ENCODE peak calls at places on chromosomes 16 and 17, in seven cellular contexts. One of them, this sample, is unnamed.

GRCh38 chr16:11105038-11105903 is 150.7 kb downstream of the SOCS1 start:
- DNase-seq in heart left ventricle: no peak
- DNase-seq in AG04449: peak; percentile 79
- DNase-seq in ascending aorta: peak; percentile 79
- DNase-seq in Caco-2: peak; percentile 59
- DNase-seq in HFF-Myc: peak; percentile 73
- DNase-seq in astrocyte: peak; percentile 98
- DNase-seq in this sample: peak; percentile 93

GRCh38 chr16:58628845-58629680 is 563 bp downstream of the CNOT1 start:
- DNase-seq in heart left ventricle: peak; percentile 47
- DNase-seq in AG04449: no peak
- DNase-seq in HFF-Myc: no peak
- DNase-seq in ascending aorta: peak; percentile 78
- DNase-seq in astrocyte: no peak
- DNase-seq in Caco-2: peak; percentile 70
- DNase-seq in this sample: peak; percentile 6

GRCh38 chr17:47714773-47715396 is 18.2 kb upstream of the TBX21 start:
- DNase-seq in AG04449: no peak
- DNase-seq in HFF-Myc: no peak
- DNase-seq in Caco-2: no peak
- DNase-seq in heart left ventricle: no peak
- DNase-seq in ascending aorta: no peak
- DNase-seq in astrocyte: no peak
- DNase-seq in this sample: no peak

GRCh38 chr17:47324224-47325020 is 667 bp downstream of the EFCAB13 start:
- DNase-seq in AG04449: no peak
- DNase-seq in HFF-Myc: no peak
- DNase-seq in Caco-2: peak; percentile 78
- DNase-seq in heart left ventricle: peak; percentile 67
- DNase-seq in ascending aorta: peak; percentile 83
- DNase-seq in astrocyte: peak; percentile 47
- DNase-seq in this sample: peak; percentile 18

GRCh38 chr16:56874800-56875199 is 9.8 kb downstream of the SLC12A3 start:
- DNase-seq in astrocyte: peak; percentile 60
- DNase-seq in Caco-2: no peak
- DNase-seq in ascending aorta: no peak
- DNase-seq in heart left ventricle: no peak
- DNase-seq in HFF-Myc: no peak
- DNase-seq in AG04449: no peak
- DNase-seq in this sample: peak; percentile 38

GRCh38 chr16:666572-666971 is 1.4 kb upstream of the RHOT2 start:
- DNase-seq in AG04449: no peak
- DNase-seq in ascending aorta: no peak
- DNase-seq in heart left ventricle: no peak
- DNase-seq in HFF-Myc: no peak
- DNase-seq in Caco-2: no peak
- DNase-seq in astrocyte: no peak
- DNase-seq in this sample: no peak

GRCh38 chr16:77304883-77305282 is 105.7 kb downstream of the SYCE1L start:
- DNase-seq in AG04449: no peak
- DNase-seq in astrocyte: no peak
- DNase-seq in heart left ventricle: no peak
- DNase-seq in HFF-Myc: no peak
- DNase-seq in ascending aorta: no peak
- DNase-seq in Caco-2: no peak
- DNase-seq in this sample: no peak

GRCh38 chr17:30375661-30376060 is 3.1 kb upstream of the CPD start:
- DNase-seq in Caco-2: no peak
- DNase-seq in ascending aorta: no peak
- DNase-seq in HFF-Myc: no peak
- DNase-seq in AG04449: no peak
- DNase-seq in heart left ventricle: no peak
- DNase-seq in astrocyte: no peak
- DNase-seq in this sample: no peak

GRCh38 chr16:78608305-78608776 is 508.9 kb downstream of the WWOX start:
- DNase-seq in ascending aorta: no peak
- DNase-seq in Caco-2: no peak
- DNase-seq in AG04449: no peak
- DNase-seq in astrocyte: no peak
- DNase-seq in HFF-Myc: no peak
- DNase-seq in heart left ventricle: no peak
- DNase-seq in this sample: no peak

GRCh38 chr17:17990282-17990681 is 17.6 kb downstream of the DRC3 start:
- DNase-seq in HFF-Myc: no peak
- DNase-seq in ascending aorta: no peak
- DNase-seq in Caco-2: no peak
- DNase-seq in astrocyte: no peak
- DNase-seq in AG04449: no peak
- DNase-seq in heart left ventricle: no peak
- DNase-seq in this sample: no peak

GRCh38 chr16:66399031-66399430 is 28.1 kb upstream of the BEAN1 start:
- DNase-seq in Caco-2: no peak
- DNase-seq in ascending aorta: no peak
- DNase-seq in AG04449: no peak
- DNase-seq in astrocyte: no peak
- DNase-seq in heart left ventricle: no peak
- DNase-seq in HFF-Myc: no peak
- DNase-seq in this sample: peak; percentile 9

GRCh38 chr17:79850571-79851460 is 11.6 kb upstream of the CBX4 start:
- DNase-seq in heart left ventricle: no peak
- DNase-seq in Caco-2: no peak
- DNase-seq in HFF-Myc: no peak
- DNase-seq in ascending aorta: no peak
- DNase-seq in astrocyte: peak; percentile 84
- DNase-seq in AG04449: peak; percentile 61
- DNase-seq in this sample: peak; percentile 72

GRCh38 chr17:33945641-33946546 is 309.2 kb upstream of the CCL2 start:
- DNase-seq in Caco-2: no peak
- DNase-seq in AG04449: no peak
- DNase-seq in HFF-Myc: no peak
- DNase-seq in heart left ventricle: no peak
- DNase-seq in astrocyte: peak; percentile 27
- DNase-seq in ascending aorta: no peak
- DNase-seq in this sample: no peak

GRCh38 chr17:33941744-33942143 is 313.3 kb upstream of the CCL2 start:
- DNase-seq in Caco-2: no peak
- DNase-seq in heart left ventricle: no peak
- DNase-seq in ascending aorta: no peak
- DNase-seq in AG04449: no peak
- DNase-seq in astrocyte: no peak
- DNase-seq in HFF-Myc: no peak
- DNase-seq in this sample: no peak

GRCh38 chr17:33944826-33945225 is 310.3 kb upstream of the CCL2 start:
- DNase-seq in HFF-Myc: no peak
- DNase-seq in ascending aorta: no peak
- DNase-seq in astrocyte: no peak
- DNase-seq in AG04449: no peak
- DNase-seq in Caco-2: no peak
- DNase-seq in heart left ventricle: no peak
- DNase-seq in this sample: no peak

GRCh38 chr17:33942414-33942813 is 312.7 kb upstream of the CCL2 start:
- DNase-seq in HFF-Myc: no peak
- DNase-seq in astrocyte: peak; percentile 40
- DNase-seq in Caco-2: no peak
- DNase-seq in ascending aorta: no peak
- DNase-seq in AG04449: no peak
- DNase-seq in heart left ventricle: no peak
- DNase-seq in this sample: no peak

GRCh38 chr17:33944412-33944811 is 310.7 kb upstream of the CCL2 start:
- DNase-seq in ascending aorta: no peak
- DNase-seq in HFF-Myc: no peak
- DNase-seq in heart left ventricle: no peak
- DNase-seq in Caco-2: no peak
- DNase-seq in astrocyte: no peak
- DNase-seq in AG04449: no peak
- DNase-seq in this sample: no peak
- H3K4me3 ChIP-seq in ascending aorta: no peak overlapping the region
- H3K4me3 ChIP-seq in HFF-Myc: no peak overlapping the region
- H3K4me3 ChIP-seq in heart left ventricle: no peak overlapping the region
- H3K4me3 ChIP-seq in Caco-2: no peak overlapping the region
- H3K4me3 ChIP-seq in astrocyte: no peak overlapping the region
- H3K4me3 ChIP-seq in AG04449: no peak overlapping the region
- H3K4me3 ChIP-seq in this sample: no peak overlapping the region

GRCh38 chr17:27206447-27206846 is 87.5 kb upstream of the WSB1 start:
- DNase-seq in ascending aorta: no peak
- DNase-seq in HFF-Myc: no peak
- DNase-seq in heart left ventricle: no peak
- DNase-seq in AG04449: no peak
- DNase-seq in Caco-2: no peak
- DNase-seq in astrocyte: no peak
- DNase-seq in this sample: no peak
- TF ChIP-seq CTCF in ascending aorta: no peak
- TF ChIP-seq CTCF in HFF-Myc: peak; percentile 29
- TF ChIP-seq CTCF in heart left ventricle: no peak
- TF ChIP-seq CTCF in AG04449: no peak
- TF ChIP-seq CTCF in Caco-2: no peak
- TF ChIP-seq CTCF in astrocyte: no peak
- TF ChIP-seq CTCF in this sample: peak; percentile 14

GRCh38 chr17:57987582-57988300 is at the start of gene VEZF1:
- DNase-seq in AG04449: no peak
- DNase-seq in astrocyte: peak; percentile 39
- DNase-seq in Caco-2: peak; percentile 86
- DNase-seq in heart left ventricle: peak; percentile 89
- DNase-seq in ascending aorta: peak; percentile 85
- DNase-seq in HFF-Myc: no peak
- DNase-seq in this sample: peak; percentile 69

GRCh38 chr17:57984936-57985674 is 2.9 kb downstream of the VEZF1 start:
- DNase-seq in astrocyte: no peak
- DNase-seq in Caco-2: no peak
- DNase-seq in heart left ventricle: no peak
- DNase-seq in AG04449: no peak
- DNase-seq in ascending aorta: no peak
- DNase-seq in HFF-Myc: no peak
- DNase-seq in this sample: peak; percentile 43

GRCh38 chr17:57986841-57987581 is 1.0 kb downstream of the VEZF1 start:
- DNase-seq in heart left ventricle: peak; percentile 53
- DNase-seq in HFF-Myc: no peak
- DNase-seq in ascending aorta: peak; percentile 75
- DNase-seq in AG04449: no peak
- DNase-seq in astrocyte: peak; percentile 83
- DNase-seq in Caco-2: peak; percentile 55
- DNase-seq in this sample: peak; percentile 66

GRCh38 chr17:57984226-57984890 is 3.7 kb downstream of the VEZF1 start:
- DNase-seq in Caco-2: no peak
- DNase-seq in astrocyte: peak; percentile 8
- DNase-seq in AG04449: no peak
- DNase-seq in heart left ventricle: no peak
- DNase-seq in HFF-Myc: no peak
- DNase-seq in ascending aorta: no peak
- DNase-seq in this sample: peak; percentile 87

DNA sequence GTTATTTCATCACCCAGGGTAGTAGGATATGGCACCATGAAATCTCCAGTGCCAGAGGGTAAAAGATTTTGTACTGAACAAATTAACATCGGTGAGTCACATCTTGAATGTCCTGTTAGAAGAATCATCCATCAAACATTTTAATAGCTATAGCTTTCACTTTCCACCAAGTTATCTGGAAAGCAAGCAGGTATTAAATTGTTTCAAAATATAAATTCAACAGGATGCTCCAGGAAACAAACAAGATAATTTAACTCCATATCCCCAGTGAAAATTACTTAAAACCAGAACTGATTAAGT is 2.4 kb downstream of the VEZF1 start:
- DNase-seq in AG04449: no peak
- DNase-seq in ascending aorta: no peak
- DNase-seq in heart left ventricle: no peak
- DNase-seq in astrocyte: peak; percentile 22
- DNase-seq in HFF-Myc: no peak
- DNase-seq in Caco-2: no peak
- DNase-seq in this sample: peak; percentile 58
- H3K4me3 ChIP-seq in AG04449: peak overlapping the region; percentile 38
- H3K4me3 ChIP-seq in ascending aorta: peak overlapping the region; percentile 8
- H3K4me3 ChIP-seq in heart left ventricle: no peak overlapping the region
- H3K4me3 ChIP-seq in astrocyte: no peak overlapping the region
- H3K4me3 ChIP-seq in HFF-Myc: peak overlapping the region; percentile 80
- H3K4me3 ChIP-seq in Caco-2: no peak overlapping the region
- H3K4me3 ChIP-seq in this sample: peak overlapping the region; percentile 72

GRCh38 chr17:28912281-28912937 is 9.5 kb upstream of the DHRS13 start:
- DNase-seq in AG04449: no peak
- DNase-seq in ascending aorta: no peak
- DNase-seq in HFF-Myc: no peak
- DNase-seq in astrocyte: no peak
- DNase-seq in heart left ventricle: no peak
- DNase-seq in Caco-2: no peak
- DNase-seq in this sample: no peak
- TF ChIP-seq CTCF in AG04449: no peak
- TF ChIP-seq CTCF in ascending aorta: no peak
- TF ChIP-seq CTCF in HFF-Myc: peak; percentile 14
- TF ChIP-seq CTCF in astrocyte: no peak
- TF ChIP-seq CTCF in heart left ventricle: no peak
- TF ChIP-seq CTCF in Caco-2: no peak
- TF ChIP-seq CTCF in this sample: peak; percentile 25

GRCh38 chr17:34024303-34025178 is 230.5 kb upstream of the CCL2 start:
- DNase-seq in heart left ventricle: no peak
- DNase-seq in ascending aorta: no peak
- DNase-seq in AG04449: no peak
- DNase-seq in Caco-2: no peak
- DNase-seq in astrocyte: no peak
- DNase-seq in HFF-Myc: no peak
- DNase-seq in this sample: no peak
- H3K4me3 ChIP-seq in heart left ventricle: no peak overlapping the region
- H3K4me3 ChIP-seq in ascending aorta: no peak overlapping the region
- H3K4me3 ChIP-seq in AG04449: no peak overlapping the region
- H3K4me3 ChIP-seq in Caco-2: no peak overlapping the region
- H3K4me3 ChIP-seq in astrocyte: no peak overlapping the region
- H3K4me3 ChIP-seq in HFF-Myc: no peak overlapping the region
- H3K4me3 ChIP-seq in this sample: no peak overlapping the region

GRCh38 chr17:2421315-2422147 is 20.7 kb upstream of the MNT start:
- DNase-seq in heart left ventricle: no peak
- DNase-seq in HFF-Myc: no peak
- DNase-seq in Caco-2: no peak
- DNase-seq in astrocyte: no peak
- DNase-seq in AG04449: no peak
- DNase-seq in ascending aorta: no peak
- DNase-seq in this sample: no peak
- TF ChIP-seq CTCF in heart left ventricle: no peak
- TF ChIP-seq CTCF in HFF-Myc: peak; percentile 4
- TF ChIP-seq CTCF in Caco-2: peak; percentile 17
- TF ChIP-seq CTCF in astrocyte: peak; percentile 21
- TF ChIP-seq CTCF in AG04449: no peak
- TF ChIP-seq CTCF in ascending aorta: no peak
- TF ChIP-seq CTCF in this sample: peak; percentile 13

GRCh38 chr17:77783991-77784820 is 174.3 kb upstream of the TNRC6C start:
- DNase-seq in ascending aorta: no peak
- DNase-seq in AG04449: no peak
- DNase-seq in astrocyte: no peak
- DNase-seq in Caco-2: no peak
- DNase-seq in heart left ventricle: no peak
- DNase-seq in HFF-Myc: no peak
- DNase-seq in this sample: no peak
- H3K4me3 ChIP-seq in ascending aorta: no peak overlapping the region
- H3K4me3 ChIP-seq in AG04449: no peak overlapping the region
- H3K4me3 ChIP-seq in astrocyte: no peak overlapping the region
- H3K4me3 ChIP-seq in Caco-2: no peak overlapping the region
- H3K4me3 ChIP-seq in heart left ventricle: no peak overlapping the region
- H3K4me3 ChIP-seq in HFF-Myc: no peak overlapping the region
- H3K4me3 ChIP-seq in this sample: no peak overlapping the region

GRCh38 chr17:63452091-63452978 is 6.2 kb upstream of the CYB561 start:
- DNase-seq in Caco-2: no peak
- DNase-seq in HFF-Myc: no peak
- DNase-seq in heart left ventricle: no peak
- DNase-seq in AG04449: no peak
- DNase-seq in ascending aorta: no peak
- DNase-seq in astrocyte: no peak
- DNase-seq in this sample: no peak
- TF ChIP-seq CTCF in Caco-2: no peak
- TF ChIP-seq CTCF in HFF-Myc: no peak
- TF ChIP-seq CTCF in heart left ventricle: no peak
- TF ChIP-seq CTCF in AG04449: no peak
- TF ChIP-seq CTCF in ascending aorta: no peak
- TF ChIP-seq CTCF in astrocyte: no peak
- TF ChIP-seq CTCF in this sample: no peak